ENCODE peak calls at places on chromosome 14, in seven cellular contexts. P is ELR; B is EL; D is CD8-positive, alpha-beta T cell; L is spleen; M is AG10803; R is HEK293T. Q is an unnamed sample.

GRCh38 chr14:92493024-92493423 is 20.6 kb upstream of the RIN3 start:
- DNase-seq in P (no peak), B (no peak), D (no peak), L (peak), M (no peak), R (no peak), Q (no peak)

GRCh38 chr14:75636100-75636692 is 24.5 kb downstream of the ERG28 start:
- DNase-seq in P (peak), B (peak), D (no peak), L (no peak), M (peak), R (no peak), Q (peak)

GRCh38 chr14:72943876-72944430 is 17.7 kb downstream of the DCAF4 start:
- DNase-seq in P (no peak), B (no peak), D (no peak), L (peak), M (no peak), R (no peak), Q (no peak)

GRCh38 chr14:95515080-95515489 is 1.4 kb downstream of the SYNE3 start:
- DNase-seq in P (peak), B (peak), D (no peak), L (peak), M (peak), R (no peak), Q (peak)

GRCh38 chr14:68295316-68295816 is 475.8 kb downstream of the RAD51B start:
- DNase-seq in P (no peak), B (no peak), D (no peak), L (peak), M (no peak), R (peak), Q (no peak)

GRCh38 chr14:68542346-68542745 is 250.5 kb downstream of the ZFP36L1 start:
- DNase-seq in P (peak), B (no peak), D (no peak), L (no peak), M (no peak), R (no peak), Q (no peak)

GRCh38 chr14:52313903-52314481 is at the start of gene PTGER2:
- DNase-seq in P (peak), B (peak), D (peak), L (peak), M (peak), R (peak), Q (peak)

GRCh38 chr14:102980409-102980810 is 57.9 kb downstream of the AMN start:
- DNase-seq in P (no peak), B (no peak), D (no peak), L (peak), M (peak), R (no peak), Q (no peak)

GRCh38 chr14:55324812-55325211 is 53.6 kb downstream of the FBXO34 start:
- DNase-seq in P (no peak), B (no peak), D (no peak), L (no peak), M (no peak), R (no peak), Q (no peak)

GRCh38 chr14:50714452-50715073 is 46.5 kb upstream of the SAV1 start:
- DNase-seq in P (peak), B (peak), D (no peak), L (no peak), M (peak), R (peak), Q (no peak)

GRCh38 chr14:93375673-93376156 is 28.7 kb downstream of the COX8C start:
- DNase-seq in P (peak), B (no peak), D (no peak), L (peak), M (no peak), R (no peak), Q (no peak)

GRCh38 chr14:68947802-68948201 is 31.3 kb downstream of the ACTN1 start:
- DNase-seq in P (no peak), B (no peak), D (no peak), L (peak), M (peak), R (no peak), Q (peak)

Q was measured in kidney.